ENCODE peak calls at places on chromosomes 3 and 15, in nine cellular contexts. L, P, D, A, Z, X, T, O and Q are unnamed samples.

GRCh38 chr3:122484985-122485384 is 29.8 kb downstream of the KPNA1 start:
- DNase-seq in L (peak; percentile 57), P (peak; percentile 30), O (peak; percentile 74), T (peak; percentile 12), A (no peak), Z (peak; percentile 47), D (no peak), X (no peak), Q (no peak)

GRCh38 chr3:66432767-66433521 is 67.9 kb downstream of the LRIG1 start:
- DNase-seq in P (no peak), O (no peak), D (no peak), Z (no peak), X (no peak), L (no peak), T (no peak), A (no peak), Q (no peak)

GRCh38 chr3:178518660-178519396 is 17.4 kb upstream of the KCNMB2 start:
- DNase-seq in P (no peak), T (peak; percentile 14), O (peak; percentile 51), Z (no peak), A (no peak), X (peak; percentile 95), D (no peak), L (peak; percentile 14), Q (no peak)

GRCh38 chr3:64097920-64098319 is 74.6 kb upstream of the PSMD6 start:
- DNase-seq in T (no peak), P (no peak), X (no peak), Z (no peak), O (no peak), L (no peak), D (no peak), A (no peak), Q (no peak)

GRCh38 chr3:126033051-126033745 is 50.7 kb downstream of the SLC41A3 start:
- DNase-seq in P (peak; percentile 1), Z (no peak), O (no peak), D (no peak), L (no peak), X (no peak), T (no peak), A (no peak), Q (no peak)

GRCh38 chr15:71747128-71748083 is 62.9 kb upstream of the NR2E3 start:
- DNase-seq in Z (peak; percentile 95), D (no peak), X (no peak), P (no peak), L (peak; percentile 66), A (no peak), T (peak; percentile 32), O (peak; percentile 84), Q (no peak)

GRCh38 chr15:57198654-57199241 is 177.6 kb upstream of the CGNL1 start:
- DNase-seq in P (no peak), D (no peak), L (no peak), X (no peak), Z (no peak), A (no peak), T (no peak), O (no peak), Q (no peak)

GRCh38 chr3:197577366-197578074 is 21.8 kb upstream of the BDH1 start:
- DNase-seq in L (no peak), T (no peak), Z (no peak), P (no peak), X (no peak), D (no peak), O (no peak), A (peak; percentile 54), Q (no peak)

GRCh38 chr3:57228734-57229505 is 1.4 kb downstream of the APPL1 start:
- DNase-seq in T (no peak), X (no peak), P (no peak), O (peak; percentile 75), D (no peak), L (peak; percentile 15), Z (peak; percentile 86), A (no peak), Q (no peak)

GRCh38 chr15:62994439-62994838 is 48.1 kb upstream of the TPM1 start:
- DNase-seq in X (no peak), P (no peak), A (no peak), T (no peak), L (no peak), D (no peak), Z (no peak), O (no peak), Q (no peak)

GRCh38 chr15:39127925-39128617 is 452.8 kb upstream of the THBS1 start:
- DNase-seq in D (no peak), P (no peak), A (peak; percentile 27), O (peak; percentile 80), T (peak; percentile 58), X (no peak), L (peak; percentile 19), Z (peak; percentile 95), Q (no peak)

GRCh38 chr3:79517766-79518413 is 249.9 kb downstream of the ROBO1 start:
- DNase-seq in P (no peak), L (peak; percentile 7), Z (peak; percentile 35), O (peak; percentile 55), X (no peak), T (peak; percentile 41), D (peak; percentile 1), A (no peak), Q (no peak)

GRCh38 chr3:99287876-99288275 is 350.5 kb upstream of the COL8A1 start:
- DNase-seq in D (no peak), X (no peak), A (no peak), Z (no peak), L (no peak), P (no peak), O (no peak), T (no peak), Q (no peak)

GRCh38 chr3:107882881-107883280 is 207.9 kb downstream of the CD47 start:
- DNase-seq in A (no peak), Z (no peak), X (no peak), T (no peak), D (no peak), O (no peak), P (no peak), L (no peak), Q (no peak)

GRCh38 chr3:128075516-128076464 is 23.6 kb downstream of the SEC61A1 start:
- DNase-seq in Z (peak; percentile 82), D (peak; percentile 77), L (peak; percentile 91), X (no peak), T (peak; percentile 82), A (peak; percentile 83), O (peak; percentile 70), P (peak; percentile 93), Q (peak; percentile 89)

GRCh38 chr3:73813291-73813977 is 188.7 kb upstream of the PDZRN3 start:
- DNase-seq in T (no peak), P (no peak), O (no peak), D (no peak), A (no peak), Z (peak; percentile 67), X (no peak), L (no peak), Q (no peak)

GRCh38 chr15:70033529-70034140 is 64.1 kb downstream of the TLE3 start:
- DNase-seq in L (peak; percentile 16), T (no peak), X (no peak), P (no peak), D (no peak), A (no peak), O (no peak), Z (peak; percentile 50), Q (no peak)

GRCh38 chr15:62402687-62403086 is 237.6 kb upstream of the C2CD4B start:
- DNase-seq in A (no peak), X (no peak), L (no peak), Z (peak; percentile 48), T (no peak), O (no peak), D (no peak), P (no peak), Q (no peak)

GRCh38 chr15:51223771-51224229 is 114.6 kb downstream of the CYP19A1 start:
- DNase-seq in X (no peak), L (peak; percentile 35), O (peak; percentile 85), Z (peak; percentile 97), D (no peak), T (peak; percentile 26), A (no peak), P (no peak), Q (no peak)

GRCh38 chr3:155938409-155938808 is 68.0 kb downstream of the GMPS start:
- DNase-seq in X (no peak), A (no peak), Z (no peak), T (no peak), D (no peak), P (no peak), L (no peak), O (no peak), Q (no peak)

GRCh38 chr3:155934215-155934614 is 63.8 kb downstream of the GMPS start:
- DNase-seq in O (no peak), Z (peak; percentile 65), P (no peak), L (no peak), A (no peak), T (no peak), D (no peak), X (no peak), Q (no peak)
- TF ChIP-seq CTCF in O (no peak), Z (peak; percentile 33), P (no peak), L (no peak), A (no peak), T (no peak), D (no peak), X (no peak), Q (no peak)

GRCh38 chr15:48823237-48823636 is 12.4 kb upstream of the CEP152 start:
- DNase-seq in D (no peak), T (no peak), O (no peak), X (no peak), A (no peak), Z (no peak), P (no peak), L (no peak), Q (no peak)
- TF ChIP-seq CTCF in D (no peak), T (no peak), O (no peak), X (no peak), A (no peak), Z (no peak), P (no peak), L (no peak), Q (no peak)

GRCh38 chr3:170553788-170554620 is 31.9 kb downstream of the SLC7A14 start:
- DNase-seq in P (no peak), L (no peak), A (no peak), O (no peak), T (no peak), Z (peak; percentile 39), X (no peak), D (no peak), Q (no peak)
- TF ChIP-seq CTCF in P (no peak), L (no peak), A (no peak), O (peak; percentile 11), T (no peak), Z (no peak), X (no peak), D (peak; percentile 32), Q (no peak)

DNA sequence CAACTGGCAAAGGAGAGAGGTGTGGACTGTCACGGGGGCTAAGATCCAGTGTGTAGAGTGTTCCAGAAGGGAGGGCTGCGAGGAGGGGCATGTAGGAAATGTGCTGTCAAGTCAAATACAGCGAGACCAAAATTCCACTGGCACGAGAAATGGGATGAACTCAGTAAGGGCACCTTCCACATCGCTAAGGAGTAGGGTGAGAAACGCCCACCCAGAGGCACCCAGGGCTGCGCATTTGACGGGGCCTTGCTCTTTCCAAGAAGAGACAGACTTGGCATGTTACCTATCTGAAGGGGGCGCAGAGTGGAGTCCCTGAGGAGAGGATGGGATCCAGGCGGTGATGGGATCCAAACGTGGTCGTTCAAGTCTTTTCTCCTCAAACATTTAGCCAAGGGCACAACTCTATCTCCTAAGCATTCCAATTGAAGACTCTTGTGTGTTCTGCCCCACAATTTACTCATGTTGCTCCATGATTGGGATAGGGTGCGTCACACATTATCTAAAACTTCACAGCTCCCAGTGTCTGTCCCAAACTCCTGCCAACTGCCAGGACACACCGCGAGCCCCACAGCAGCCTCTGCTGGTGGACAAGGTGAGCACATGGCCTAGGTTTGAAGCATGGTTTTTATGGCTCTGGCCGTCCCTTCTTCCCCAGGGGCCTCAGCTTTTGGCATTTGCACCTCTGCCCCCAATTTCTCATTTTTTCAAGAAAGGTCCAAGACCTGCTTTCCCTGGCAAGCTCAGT is 7.6 kb downstream of the SELENOS start:
- DNase-seq in D (no peak), A (peak; percentile 24), P (no peak), L (no peak), T (peak; percentile 32), X (no peak), O (peak; percentile 29), Z (no peak), Q (no peak)
- TF ChIP-seq CTCF in D (peak; percentile 57), A (peak; percentile 67), P (no peak), L (no peak), T (peak; percentile 30), X (peak; percentile 40), O (peak; percentile 40), Z (peak; percentile 39), Q (no peak)